ENCODE peak calls at places on chromosomes 4 and X, in six cellular contexts. N is NCI-H2081; V is stimulated activated CD4-positive, alpha-beta T cell treated with anti-CD3 and anti-CD28 coated beads, Interleukin-12 subunit alpha, Interleukin-12 subunit beta, amount 100 ng/mL, for 4 hours; H is NCI-H510A treated with DMSO at 0.1 percent for 48 hours; C is CD8-positive, alpha-beta memory T cell; M is activated T-cell treated with anti-CD3 and anti-CD28 coated beads for 1 hour. R is an unnamed sample.

GRCh38 chr4:114100288-114101031 is 121.0 kb upstream of the ARSJ start:
- DNase-seq in N (no peak), V (no peak), H (no peak), C (no peak), M (no peak), R (no peak)

GRCh38 chr4:40199179-40199670 is 2.4 kb downstream of the RHOH start:
- DNase-seq in N (no peak), V (no peak), H (no peak), C (no peak), M (no peak), R (no peak)

GRCh38 chrX:17564689-17565409 is 172.4 kb upstream of the SCML1 start:
- DNase-seq in N (no peak), V (no peak), H (no peak), C (no peak), M (no peak), R (no peak)

GRCh38 chr4:1408418-1408817 is 2.2 kb upstream of the NKX1-1 start:
- DNase-seq in N (no peak), V (no peak), H (no peak), C (no peak), M (no peak), R (no peak)

GRCh38 chr4:127631420-127631819 is 1.3 kb upstream of the INTU start:
- DNase-seq in N (no peak), V (no peak), H (no peak), C (no peak), M (no peak), R (peak; percentile 57)

GRCh38 chr4:8409271-8410065 is 31.1 kb downstream of the ACOX3 start:
- DNase-seq in N (no peak), V (no peak), H (no peak), C (peak; percentile 85), M (peak; percentile 24), R (no peak)

GRCh38 chr4:126827669-126828068 is 805.1 kb upstream of the INTU start:
- DNase-seq in N (no peak), V (no peak), H (no peak), C (no peak), M (no peak), R (no peak)

GRCh38 chr4:103074039-103074438 is 2.5 kb downstream of the SLC9B2 start:
- DNase-seq in N (no peak), V (no peak), H (no peak), C (no peak), M (no peak), R (no peak)

GRCh38 chr4:138055890-138056289 is 186.3 kb downstream of the SLC7A11 start:
- DNase-seq in N (no peak), V (no peak), H (no peak), C (no peak), M (no peak), R (peak; percentile 11)

GRCh38 chrX:19877431-19877830 is 10.0 kb downstream of the SH3KBP1 start:
- DNase-seq in N (no peak), V (no peak), H (no peak), C (no peak), M (no peak), R (no peak)

GRCh38 chrX:133608406-133608805 is 193.1 kb upstream of the GPC4 start:
- DNase-seq in N (no peak), V (no peak), H (no peak), C (no peak), M (no peak), R (no peak)

GRCh38 chrX:40107291-40108083 is 9.7 kb upstream of the BCOR start:
- DNase-seq in N (peak; percentile 69), V (no peak), H (no peak), C (no peak), M (no peak), R (no peak)

GRCh38 chr4:61938250-61938846 is 738.2 kb downstream of the ADGRL3 start:
- DNase-seq in N (no peak), V (no peak), H (no peak), C (no peak), M (no peak), R (no peak)

GRCh38 chr4:38566811-38567398 is 97.1 kb upstream of the KLF3 start:
- DNase-seq in N (no peak), V (no peak), H (no peak), C (no peak), M (no peak), R (no peak)

GRCh38 chr4:21012851-21013331 is 312.6 kb downstream of the PACRGL start:
- DNase-seq in N (no peak), V (no peak), H (no peak), C (no peak), M (no peak), R (peak; percentile 5)

GRCh38 chr4:110184124-110184790 is 14.2 kb downstream of the ELOVL6 start:
- DNase-seq in N (no peak), V (no peak), H (no peak), C (no peak), M (no peak), R (no peak)

GRCh38 chr4:67885727-67886126 is 1.9 kb upstream of the TMPRSS11D start:
- DNase-seq in N (no peak), V (no peak), H (no peak), C (no peak), M (no peak), R (peak; percentile 83)

GRCh38 chrX:9940397-9940796 is 26.8 kb upstream of the CLDN34 start:
- DNase-seq in N (no peak), V (no peak), H (no peak), C (no peak), M (no peak), R (peak; percentile 77)

GRCh38 chrX:135973548-135974278 is at the start of gene MMGT1:
- DNase-seq in N (peak; percentile 65), V (peak; percentile 74), H (peak; percentile 67), C (peak; percentile 73), M (peak; percentile 68), R (peak; percentile 90)

GRCh38 chr4:166169111-166169510 is 296.1 kb downstream of the TLL1 start:
- DNase-seq in N (peak; percentile 36), V (no peak), H (no peak), C (no peak), M (no peak), R (no peak)

GRCh38 chr4:72305620-72306019 is 263.4 kb downstream of the ADAMTS3 start:
- DNase-seq in N (no peak), V (no peak), H (no peak), C (no peak), M (no peak), R (no peak)

GRCh38 chrX:13432376-13432775 is 112.5 kb upstream of the ATXN3L start:
- DNase-seq in N (no peak), V (no peak), H (no peak), C (no peak), M (no peak), R (no peak)

GRCh38 chr4:151781026-151781425 is 20.2 kb upstream of the GATB start:
- DNase-seq in N (no peak), V (no peak), H (no peak), C (no peak), M (no peak), R (no peak)

GRCh38 chr4:38591617-38592337 is 72.2 kb upstream of the KLF3 start:
- DNase-seq in N (no peak), V (no peak), H (no peak), C (no peak), M (no peak), R (no peak)

GRCh38 chr4:150591284-150591874 is 9.4 kb downstream of the MAB21L2 start:
- DNase-seq in N (peak; percentile 71), V (no peak), H (peak; percentile 28), C (no peak), M (no peak), R (no peak)

GRCh38 chr4:21529214-21529613 is 419.4 kb downstream of the KCNIP4 start:
- DNase-seq in N (no peak), V (no peak), H (no peak), C (no peak), M (no peak), R (no peak)

GRCh38 chr4:61555789-61556188 is 355.7 kb downstream of the ADGRL3 start:
- DNase-seq in N (no peak), V (no peak), H (no peak), C (no peak), M (no peak), R (no peak)

R was measured in RWPE1.